ENCODE peak calls at places on chromosome 3, in four cellular contexts. One of them, this sample, is unnamed.

GRCh38 chr3:88000853-88001252 is 58.0 kb downstream of the CGGBP1 start:
- DNase-seq in GM12878: no peak
- DNase-seq in K562: no peak
- DNase-seq in HepG2: no peak
- DNase-seq in this sample: no peak

GRCh38 chr3:40109641-40110490 is 199.6 kb upstream of the EIF1B start:
- DNase-seq in GM12878: no peak
- DNase-seq in K562: no peak
- DNase-seq in HepG2: peak
- DNase-seq in this sample: no peak

GRCh38 chr3:16828815-16829214 is 55.9 kb upstream of the PLCL2 start:
- DNase-seq in GM12878: no peak
- DNase-seq in K562: peak
- DNase-seq in HepG2: no peak
- DNase-seq in this sample: peak

GRCh38 chr3:13018561-13019242 is 54.5 kb downstream of the IQSEC1 start:
- DNase-seq in GM12878: no peak
- DNase-seq in K562: no peak
- DNase-seq in HepG2: no peak
- DNase-seq in this sample: no peak

GRCh38 chr3:149894211-149894610 is 76.5 kb downstream of the PFN2 start:
- DNase-seq in GM12878: no peak
- DNase-seq in K562: no peak
- DNase-seq in HepG2: no peak
- DNase-seq in this sample: no peak

GRCh38 chr3:8734137-8734878 is 706 bp downstream of the CAV3 start:
- DNase-seq in GM12878: no peak
- DNase-seq in K562: no peak
- DNase-seq in HepG2: no peak
- DNase-seq in this sample: no peak

GRCh38 chr3:108219336-108219735 is 2.9 kb downstream of the IFT57 start:
- DNase-seq in GM12878: no peak
- DNase-seq in K562: no peak
- DNase-seq in HepG2: no peak
- DNase-seq in this sample: no peak

GRCh38 chr3:40719660-40720287 is 195.0 kb downstream of the ZNF621 start:
- DNase-seq in GM12878: no peak
- DNase-seq in K562: peak
- DNase-seq in HepG2: peak
- DNase-seq in this sample: no peak

GRCh38 chr3:18900994-18901393 is 247.3 kb upstream of the KCNH8 start:
- DNase-seq in GM12878: peak
- DNase-seq in K562: no peak
- DNase-seq in HepG2: no peak
- DNase-seq in this sample: no peak

GRCh38 chr3:45497963-45498362 is 96.6 kb upstream of the LIMD1 start:
- DNase-seq in GM12878: no peak
- DNase-seq in K562: no peak
- DNase-seq in HepG2: no peak
- DNase-seq in this sample: no peak

GRCh38 chr3:111748132-111748531 is 110.9 kb upstream of the PHLDB2 start:
- DNase-seq in GM12878: no peak
- DNase-seq in K562: no peak
- DNase-seq in HepG2: no peak
- DNase-seq in this sample: no peak

GRCh38 chr3:32056559-32057290 is 49.7 kb upstream of the GPD1L start:
- DNase-seq in GM12878: no peak
- DNase-seq in K562: no peak
- DNase-seq in HepG2: no peak
- DNase-seq in this sample: no peak

GRCh38 chr3:186614597-186615483 is 2.0 kb downstream of the AHSG start:
- DNase-seq in GM12878: peak
- DNase-seq in K562: peak
- DNase-seq in HepG2: peak
- DNase-seq in this sample: peak

GRCh38 chr3:153973722-153974121 is 147.5 kb upstream of the ARHGEF26 start:
- DNase-seq in GM12878: no peak
- DNase-seq in K562: no peak
- DNase-seq in HepG2: no peak
- DNase-seq in this sample: no peak

GRCh38 chr3:33803894-33804526 is 5.6 kb downstream of the PDCD6IP start:
- DNase-seq in GM12878: no peak
- DNase-seq in K562: no peak
- DNase-seq in HepG2: peak
- DNase-seq in this sample: no peak

GRCh38 chr3:168884353-168884903 is 779.1 kb downstream of the MECOM start:
- DNase-seq in GM12878: no peak
- DNase-seq in K562: no peak
- DNase-seq in HepG2: no peak
- DNase-seq in this sample: no peak

GRCh38 chr3:159792070-159792469 is 196.6 kb upstream of the IL12A start:
- DNase-seq in GM12878: no peak
- DNase-seq in K562: no peak
- DNase-seq in HepG2: no peak
- DNase-seq in this sample: no peak

GRCh38 chr3:46953265-46954010 is 23.1 kb downstream of the CCDC12 start:
- DNase-seq in GM12878: no peak
- DNase-seq in K562: no peak
- DNase-seq in HepG2: no peak
- DNase-seq in this sample: no peak

GRCh38 chr3:148042663-148043445 is 633.7 kb downstream of the ZIC1 start:
- DNase-seq in GM12878: no peak
- DNase-seq in K562: no peak
- DNase-seq in HepG2: no peak
- DNase-seq in this sample: no peak

GRCh38 chr3:10706156-10707088 is 109.6 kb upstream of the SLC6A11 start:
- DNase-seq in GM12878: no peak
- DNase-seq in K562: no peak
- DNase-seq in HepG2: no peak
- DNase-seq in this sample: no peak

GRCh38 chr3:50382271-50382670 is 22.9 kb upstream of the TMEM115 start:
- DNase-seq in GM12878: no peak
- DNase-seq in K562: no peak
- DNase-seq in HepG2: no peak
- DNase-seq in this sample: no peak

GRCh38 chr3:124372784-124373183 is 357.5 kb upstream of the UMPS start:
- DNase-seq in GM12878: no peak
- DNase-seq in K562: no peak
- DNase-seq in HepG2: no peak
- DNase-seq in this sample: no peak

GRCh38 chr3:109336272-109336957 is 931 bp downstream of the DPPA4 start:
- DNase-seq in GM12878: no peak
- DNase-seq in K562: no peak
- DNase-seq in HepG2: no peak
- DNase-seq in this sample: no peak

GRCh38 chr3:11721114-11721440 is 77.4 kb upstream of the VGLL4 start:
- DNase-seq in GM12878: no peak
- DNase-seq in K562: no peak
- DNase-seq in HepG2: no peak
- DNase-seq in this sample: no peak

GRCh38 chr3:9862391-9863235 is 17.4 kb downstream of the CIDEC start:
- DNase-seq in GM12878: no peak
- DNase-seq in K562: peak
- DNase-seq in HepG2: peak
- DNase-seq in this sample: no peak

GRCh38 chr3:99901200-99901926 is 83.7 kb downstream of the CMSS1 start:
- DNase-seq in GM12878: peak
- DNase-seq in K562: no peak
- DNase-seq in HepG2: peak
- DNase-seq in this sample: no peak

GRCh38 chr3:132343018-132343612 is 25.9 kb downstream of the ACP3 start:
- DNase-seq in GM12878: no peak
- DNase-seq in K562: peak
- DNase-seq in HepG2: peak
- DNase-seq in this sample: peak

GRCh38 chr3:143831208-143831607 is 17.1 kb downstream of the SLC9A9 start:
- DNase-seq in GM12878: no peak
- DNase-seq in K562: no peak
- DNase-seq in HepG2: no peak
- DNase-seq in this sample: no peak

GRCh38 chr3:10804183-10804648 is 11.8 kb upstream of the SLC6A11 start:
- DNase-seq in GM12878: no peak
- DNase-seq in K562: no peak
- DNase-seq in HepG2: no peak
- DNase-seq in this sample: no peak

GRCh38 chr3:49724586-49724985 is 835 bp upstream of the GMPPB start:
- DNase-seq in GM12878: no peak
- DNase-seq in K562: peak
- DNase-seq in HepG2: no peak
- DNase-seq in this sample: no peak

GRCh38 chr3:18232317-18232716 is 192.8 kb downstream of the SATB1 start:
- DNase-seq in GM12878: no peak
- DNase-seq in K562: no peak
- DNase-seq in HepG2: no peak
- DNase-seq in this sample: no peak

GRCh38 chr3:66302288-66302687 is 81.5 kb downstream of the SLC25A26 start:
- DNase-seq in GM12878: no peak
- DNase-seq in K562: no peak
- DNase-seq in HepG2: no peak
- DNase-seq in this sample: no peak

GRCh38 chr3:83946554-83946953 is 1012.2 kb upstream of the CADM2 start:
- DNase-seq in GM12878: no peak
- DNase-seq in K562: no peak
- DNase-seq in HepG2: no peak
- DNase-seq in this sample: no peak

GRCh38 chr3:106022913-106023312 is 154.1 kb upstream of the CBLB start:
- DNase-seq in GM12878: no peak
- DNase-seq in K562: no peak
- DNase-seq in HepG2: no peak
- DNase-seq in this sample: no peak

GRCh38 chr3:123404391-123404790 is 44.5 kb downstream of the ADCY5 start:
- DNase-seq in GM12878: no peak
- DNase-seq in K562: no peak
- DNase-seq in HepG2: no peak
- DNase-seq in this sample: no peak

GRCh38 chr3:183400352-183400751 is 28.1 kb downstream of the MCF2L2 start:
- DNase-seq in GM12878: no peak
- DNase-seq in K562: no peak
- DNase-seq in HepG2: no peak
- DNase-seq in this sample: no peak

DNA sequence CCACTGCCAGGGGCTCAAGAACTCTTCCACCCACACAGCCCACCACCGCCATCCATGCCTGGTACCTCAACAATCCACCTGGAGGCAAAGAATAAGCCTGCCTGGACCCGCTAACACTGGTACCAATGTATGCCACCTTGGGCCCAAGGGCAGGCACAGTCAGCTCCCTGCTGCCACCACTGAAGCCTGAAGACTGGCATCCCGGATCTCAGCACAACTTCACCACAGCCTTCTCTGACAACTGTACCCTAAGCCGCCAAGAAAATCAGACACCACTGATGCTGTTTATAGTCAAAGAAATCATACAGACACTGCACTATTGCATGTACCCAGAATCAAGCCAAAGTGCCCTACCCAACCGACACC is 56.3 kb downstream of the IGSF11 start:
- DNase-seq in GM12878: no peak
- DNase-seq in K562: no peak
- DNase-seq in HepG2: no peak
- DNase-seq in this sample: no peak
- TF ChIP-seq TARDBP in GM12878: no peak
- TF ChIP-seq TARDBP in K562: no peak
- TF ChIP-seq TARDBP in HepG2: no peak
- TF ChIP-seq TARDBP in this sample: no peak

GRCh38 chr3:53109822-53110771 is 20.1 kb downstream of the RFT1 start:
- DNase-seq in GM12878: no peak
- DNase-seq in K562: peak
- DNase-seq in HepG2: peak
- DNase-seq in this sample: peak
- TF ChIP-seq TARDBP in GM12878: no peak
- TF ChIP-seq TARDBP in K562: no peak
- TF ChIP-seq TARDBP in HepG2: no peak
- TF ChIP-seq TARDBP in this sample: no peak

GRCh38 chr3:71225951-71226564 is 357.5 kb downstream of the FOXP1 start:
- DNase-seq in GM12878: no peak
- DNase-seq in K562: no peak
- DNase-seq in HepG2: no peak
- DNase-seq in this sample: no peak
- TF ChIP-seq TARDBP in GM12878: no peak
- TF ChIP-seq TARDBP in K562: no peak
- TF ChIP-seq TARDBP in HepG2: no peak
- TF ChIP-seq TARDBP in this sample: no peak

GRCh38 chr3:177464392-177465225 is 267.3 kb upstream of the TBL1XR1 start:
- DNase-seq in GM12878: no peak
- DNase-seq in K562: no peak
- DNase-seq in HepG2: no peak
- DNase-seq in this sample: no peak

GRCh38 chr3:177466076-177466475 is 268.8 kb upstream of the TBL1XR1 start:
- DNase-seq in GM12878: no peak
- DNase-seq in K562: no peak
- DNase-seq in HepG2: no peak
- DNase-seq in this sample: no peak

GRCh38 chr3:177463863-177464262 is 266.6 kb upstream of the TBL1XR1 start:
- DNase-seq in GM12878: no peak
- DNase-seq in K562: no peak
- DNase-seq in HepG2: no peak
- DNase-seq in this sample: no peak

GRCh38 chr3:177467268-177467985 is 270.1 kb upstream of the TBL1XR1 start:
- DNase-seq in GM12878: no peak
- DNase-seq in K562: no peak
- DNase-seq in HepG2: no peak
- DNase-seq in this sample: no peak

DNA sequence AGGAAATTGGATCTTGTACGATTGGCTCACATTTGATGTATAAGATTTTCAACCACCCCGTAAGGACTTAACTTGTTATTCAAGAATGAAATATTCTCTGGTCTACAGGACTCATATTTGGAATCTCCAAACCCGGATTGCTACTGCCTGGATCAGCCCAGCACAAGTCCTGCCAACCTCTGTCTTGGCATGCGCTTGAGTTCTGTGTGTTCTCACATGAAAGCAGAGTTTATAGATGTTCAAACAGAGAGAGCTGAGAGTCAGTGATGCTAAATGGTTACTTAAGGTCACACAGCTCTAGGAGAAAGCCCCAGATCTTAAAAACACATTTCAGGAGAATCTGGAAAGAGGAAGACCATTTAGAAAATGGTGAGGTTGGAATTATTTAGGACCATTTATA is 268.0 kb upstream of the TBL1XR1 start:
- DNase-seq in GM12878: no peak
- DNase-seq in K562: no peak
- DNase-seq in HepG2: no peak
- DNase-seq in this sample: no peak
- TF ChIP-seq TARDBP in GM12878: no peak
- TF ChIP-seq TARDBP in K562: no peak
- TF ChIP-seq TARDBP in HepG2: no peak
- TF ChIP-seq TARDBP in this sample: no peak

DNA sequence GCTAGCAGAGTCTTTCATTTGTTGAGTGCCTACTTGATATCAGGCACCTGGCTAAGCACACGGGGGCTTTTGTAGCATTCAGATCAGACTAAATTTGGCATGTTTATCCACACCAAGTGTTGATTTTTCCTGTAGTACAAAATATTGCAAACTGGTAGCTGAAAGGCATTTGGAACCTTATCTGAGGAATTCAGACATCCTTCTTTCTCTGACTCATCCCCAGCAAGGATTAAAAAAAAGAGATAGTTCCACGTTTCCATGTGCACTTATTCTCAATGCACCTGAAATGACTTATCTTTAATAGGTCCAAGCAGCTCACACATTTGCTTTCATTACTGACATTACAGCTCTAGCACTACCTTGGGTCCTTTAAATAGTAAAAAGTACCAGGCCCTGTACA is 786.0 kb upstream of the GRM7 start:
- DNase-seq in GM12878: no peak
- DNase-seq in K562: no peak
- DNase-seq in HepG2: no peak
- DNase-seq in this sample: no peak
- TF ChIP-seq TARDBP in GM12878: no peak
- TF ChIP-seq TARDBP in K562: no peak
- TF ChIP-seq TARDBP in HepG2: no peak
- TF ChIP-seq TARDBP in this sample: no peak